ENCODE peak calls at places on chromosomes 7 and 10, in six cellular contexts. One of them, this sample, is unnamed.

GRCh38 chr10:133419211-133419950 is 5.0 kb downstream of the SPRN start:
- DNase-seq in ascending aorta: no peak
- DNase-seq in right atrium auricular region: peak
- DNase-seq in dorsolateral prefrontal cortex: no peak
- DNase-seq in CD4-positive, CD25-positive, alpha-beta regulatory T cell: no peak
- DNase-seq in CD8-positive, alpha-beta T cell: no peak
- DNase-seq in this sample: no peak

GRCh38 chr7:1289681-1290261 is 57.1 kb downstream of the UNCX start:
- DNase-seq in right atrium auricular region: no peak
- DNase-seq in CD8-positive, alpha-beta T cell: no peak
- DNase-seq in dorsolateral prefrontal cortex: peak
- DNase-seq in ascending aorta: no peak
- DNase-seq in CD4-positive, CD25-positive, alpha-beta regulatory T cell: no peak
- DNase-seq in this sample: no peak

GRCh38 chr7:151014950-151015349 is 9.3 kb downstream of the ATG9B start:
- DNase-seq in CD8-positive, alpha-beta T cell: no peak
- DNase-seq in right atrium auricular region: no peak
- DNase-seq in ascending aorta: no peak
- DNase-seq in CD4-positive, CD25-positive, alpha-beta regulatory T cell: peak
- DNase-seq in dorsolateral prefrontal cortex: no peak
- DNase-seq in this sample: peak

GRCh38 chr7:138797715-138798320 is at the start of the genes ATP6V0A4 and TMEM213:
- DNase-seq in CD8-positive, alpha-beta T cell: no peak
- DNase-seq in dorsolateral prefrontal cortex: no peak
- DNase-seq in CD4-positive, CD25-positive, alpha-beta regulatory T cell: no peak
- DNase-seq in right atrium auricular region: no peak
- DNase-seq in ascending aorta: no peak
- DNase-seq in this sample: no peak

GRCh38 chr10:52221937-52222336 is 92.1 kb upstream of the DKK1 start:
- DNase-seq in CD8-positive, alpha-beta T cell: no peak
- DNase-seq in dorsolateral prefrontal cortex: no peak
- DNase-seq in ascending aorta: no peak
- DNase-seq in right atrium auricular region: no peak
- DNase-seq in CD4-positive, CD25-positive, alpha-beta regulatory T cell: no peak
- DNase-seq in this sample: peak

GRCh38 chr7:132061931-132062330 is 505.5 kb upstream of the PODXL start:
- DNase-seq in CD4-positive, CD25-positive, alpha-beta regulatory T cell: no peak
- DNase-seq in CD8-positive, alpha-beta T cell: no peak
- DNase-seq in ascending aorta: no peak
- DNase-seq in dorsolateral prefrontal cortex: no peak
- DNase-seq in right atrium auricular region: no peak
- DNase-seq in this sample: no peak

GRCh38 chr10:52677087-52677486 is 95.5 kb downstream of the MBL2 start:
- DNase-seq in ascending aorta: no peak
- DNase-seq in CD4-positive, CD25-positive, alpha-beta regulatory T cell: no peak
- DNase-seq in dorsolateral prefrontal cortex: no peak
- DNase-seq in right atrium auricular region: no peak
- DNase-seq in CD8-positive, alpha-beta T cell: no peak
- DNase-seq in this sample: no peak

GRCh38 chr10:75841266-75841665 is 409.8 kb downstream of the LRMDA start:
- DNase-seq in CD8-positive, alpha-beta T cell: no peak
- DNase-seq in ascending aorta: no peak
- DNase-seq in dorsolateral prefrontal cortex: no peak
- DNase-seq in CD4-positive, CD25-positive, alpha-beta regulatory T cell: no peak
- DNase-seq in right atrium auricular region: no peak
- DNase-seq in this sample: no peak

GRCh38 chr7:135335628-135336139 is 102.0 kb downstream of the STRA8 start:
- DNase-seq in dorsolateral prefrontal cortex: peak
- DNase-seq in ascending aorta: no peak
- DNase-seq in CD8-positive, alpha-beta T cell: peak
- DNase-seq in CD4-positive, CD25-positive, alpha-beta regulatory T cell: peak
- DNase-seq in right atrium auricular region: no peak
- DNase-seq in this sample: peak

GRCh38 chr10:119237722-119238436 is 30.5 kb downstream of the GRK5 start:
- DNase-seq in CD4-positive, CD25-positive, alpha-beta regulatory T cell: no peak
- DNase-seq in CD8-positive, alpha-beta T cell: no peak
- DNase-seq in ascending aorta: no peak
- DNase-seq in dorsolateral prefrontal cortex: no peak
- DNase-seq in right atrium auricular region: no peak
- DNase-seq in this sample: no peak

GRCh38 chr7:158125721-158126120 is 461.9 kb downstream of the PTPRN2 start:
- DNase-seq in right atrium auricular region: no peak
- DNase-seq in CD8-positive, alpha-beta T cell: no peak
- DNase-seq in ascending aorta: no peak
- DNase-seq in CD4-positive, CD25-positive, alpha-beta regulatory T cell: no peak
- DNase-seq in dorsolateral prefrontal cortex: no peak
- DNase-seq in this sample: no peak

GRCh38 chr10:34538291-34538829 is 276.7 kb downstream of the PARD3 start:
- DNase-seq in right atrium auricular region: no peak
- DNase-seq in ascending aorta: no peak
- DNase-seq in dorsolateral prefrontal cortex: no peak
- DNase-seq in CD8-positive, alpha-beta T cell: no peak
- DNase-seq in CD4-positive, CD25-positive, alpha-beta regulatory T cell: no peak
- DNase-seq in this sample: no peak

GRCh38 chr10:67476201-67476600 is 219.8 kb downstream of the CTNNA3 start:
- DNase-seq in CD4-positive, CD25-positive, alpha-beta regulatory T cell: no peak
- DNase-seq in ascending aorta: no peak
- DNase-seq in dorsolateral prefrontal cortex: no peak
- DNase-seq in right atrium auricular region: no peak
- DNase-seq in CD8-positive, alpha-beta T cell: no peak
- DNase-seq in this sample: no peak

GRCh38 chr7:106127984-106128780 is 16.1 kb upstream of the SYPL1 start:
- DNase-seq in CD4-positive, CD25-positive, alpha-beta regulatory T cell: no peak
- DNase-seq in dorsolateral prefrontal cortex: no peak
- DNase-seq in ascending aorta: no peak
- DNase-seq in right atrium auricular region: no peak
- DNase-seq in CD8-positive, alpha-beta T cell: no peak
- DNase-seq in this sample: no peak

GRCh38 chr7:75737856-75738603 is 711 bp downstream of the HIP1 start:
- DNase-seq in right atrium auricular region: no peak
- DNase-seq in dorsolateral prefrontal cortex: no peak
- DNase-seq in ascending aorta: peak
- DNase-seq in CD8-positive, alpha-beta T cell: no peak
- DNase-seq in CD4-positive, CD25-positive, alpha-beta regulatory T cell: no peak
- DNase-seq in this sample: no peak

GRCh38 chr10:28922127-28922526 is 244.8 kb downstream of the BAMBI start:
- DNase-seq in right atrium auricular region: no peak
- DNase-seq in dorsolateral prefrontal cortex: no peak
- DNase-seq in CD8-positive, alpha-beta T cell: no peak
- DNase-seq in ascending aorta: no peak
- DNase-seq in CD4-positive, CD25-positive, alpha-beta regulatory T cell: no peak
- DNase-seq in this sample: no peak

GRCh38 chr7:137771679-137772078 is 75.1 kb downstream of the DGKI start:
- DNase-seq in CD8-positive, alpha-beta T cell: no peak
- DNase-seq in right atrium auricular region: no peak
- DNase-seq in CD4-positive, CD25-positive, alpha-beta regulatory T cell: no peak
- DNase-seq in ascending aorta: no peak
- DNase-seq in dorsolateral prefrontal cortex: no peak
- DNase-seq in this sample: no peak

GRCh38 chr10:97533888-97534287 is 35.2 kb downstream of the UBTD1 start:
- DNase-seq in ascending aorta: no peak
- DNase-seq in CD8-positive, alpha-beta T cell: no peak
- DNase-seq in right atrium auricular region: no peak
- DNase-seq in dorsolateral prefrontal cortex: no peak
- DNase-seq in CD4-positive, CD25-positive, alpha-beta regulatory T cell: no peak
- DNase-seq in this sample: no peak

GRCh38 chr10:23358357-23358756 is 13.8 kb upstream of the C10orf67 start:
- DNase-seq in dorsolateral prefrontal cortex: no peak
- DNase-seq in right atrium auricular region: no peak
- DNase-seq in CD4-positive, CD25-positive, alpha-beta regulatory T cell: no peak
- DNase-seq in CD8-positive, alpha-beta T cell: no peak
- DNase-seq in ascending aorta: no peak
- DNase-seq in this sample: no peak

GRCh38 chr10:35585903-35586535 is 19.1 kb upstream of the GJD4 start:
- DNase-seq in CD4-positive, CD25-positive, alpha-beta regulatory T cell: no peak
- DNase-seq in right atrium auricular region: no peak
- DNase-seq in dorsolateral prefrontal cortex: no peak
- DNase-seq in CD8-positive, alpha-beta T cell: no peak
- DNase-seq in ascending aorta: no peak
- DNase-seq in this sample: peak

GRCh38 chr10:49761789-49762565 is at the start of gene OGDHL:
- DNase-seq in dorsolateral prefrontal cortex: peak
- DNase-seq in CD4-positive, CD25-positive, alpha-beta regulatory T cell: peak
- DNase-seq in right atrium auricular region: no peak
- DNase-seq in CD8-positive, alpha-beta T cell: peak
- DNase-seq in ascending aorta: no peak
- DNase-seq in this sample: peak

GRCh38 chr10:99758241-99758891 is 24.1 kb upstream of the ABCC2 start:
- DNase-seq in CD8-positive, alpha-beta T cell: no peak
- DNase-seq in dorsolateral prefrontal cortex: no peak
- DNase-seq in ascending aorta: no peak
- DNase-seq in CD4-positive, CD25-positive, alpha-beta regulatory T cell: no peak
- DNase-seq in right atrium auricular region: no peak
- DNase-seq in this sample: no peak

GRCh38 chr10:43968076-43968475 is 319.4 kb upstream of the ZNF32 start:
- DNase-seq in CD4-positive, CD25-positive, alpha-beta regulatory T cell: no peak
- DNase-seq in right atrium auricular region: no peak
- DNase-seq in dorsolateral prefrontal cortex: no peak
- DNase-seq in CD8-positive, alpha-beta T cell: no peak
- DNase-seq in ascending aorta: peak
- DNase-seq in this sample: no peak

GRCh38 chr10:74924251-74924954 is 98.0 kb downstream of the KAT6B start:
- DNase-seq in CD4-positive, CD25-positive, alpha-beta regulatory T cell: no peak
- DNase-seq in CD8-positive, alpha-beta T cell: no peak
- DNase-seq in ascending aorta: no peak
- DNase-seq in dorsolateral prefrontal cortex: no peak
- DNase-seq in right atrium auricular region: no peak
- DNase-seq in this sample: no peak

GRCh38 chr10:988667-989545 is 672 bp downstream of the GTPBP4 start:
- DNase-seq in ascending aorta: no peak
- DNase-seq in right atrium auricular region: no peak
- DNase-seq in CD4-positive, CD25-positive, alpha-beta regulatory T cell: no peak
- DNase-seq in dorsolateral prefrontal cortex: no peak
- DNase-seq in CD8-positive, alpha-beta T cell: no peak
- DNase-seq in this sample: no peak

GRCh38 chr10:46554166-46554781 is 2.2 kb downstream of the GPRIN2 start:
- DNase-seq in ascending aorta: no peak
- DNase-seq in CD8-positive, alpha-beta T cell: peak
- DNase-seq in CD4-positive, CD25-positive, alpha-beta regulatory T cell: no peak
- DNase-seq in right atrium auricular region: no peak
- DNase-seq in dorsolateral prefrontal cortex: no peak
- DNase-seq in this sample: no peak

DNA sequence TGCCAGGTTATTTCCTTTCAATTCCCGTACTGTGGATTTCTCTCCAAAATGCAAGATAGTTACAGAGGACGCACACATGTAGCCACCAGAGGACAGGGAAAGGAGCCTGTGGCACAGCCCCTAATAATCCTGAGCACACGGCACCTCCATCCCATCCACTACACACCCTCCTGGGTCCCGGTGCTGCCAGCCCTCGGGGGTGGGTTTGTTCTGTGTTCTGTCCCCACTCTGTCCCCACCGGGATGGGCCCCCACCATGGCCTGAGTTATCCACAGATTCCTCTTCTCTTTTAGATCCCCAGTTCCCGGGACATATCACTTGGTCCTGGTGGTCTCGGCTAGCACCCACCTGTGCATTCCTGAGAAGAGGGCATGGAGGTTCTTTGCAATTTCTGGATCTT is 196.9 kb upstream of the PPP2R2D start:
- DNase-seq in CD8-positive, alpha-beta T cell: no peak
- DNase-seq in dorsolateral prefrontal cortex: no peak
- DNase-seq in ascending aorta: no peak
- DNase-seq in right atrium auricular region: peak
- DNase-seq in CD4-positive, CD25-positive, alpha-beta regulatory T cell: no peak
- DNase-seq in this sample: no peak
- H3K4me3 ChIP-seq in CD8-positive, alpha-beta T cell: no peak
- H3K4me3 ChIP-seq in dorsolateral prefrontal cortex: no peak
- H3K4me3 ChIP-seq in ascending aorta: no peak
- H3K4me3 ChIP-seq in right atrium auricular region: no peak
- H3K4me3 ChIP-seq in CD4-positive, CD25-positive, alpha-beta regulatory T cell: no peak
- H3K4me3 ChIP-seq in this sample: no peak

DNA sequence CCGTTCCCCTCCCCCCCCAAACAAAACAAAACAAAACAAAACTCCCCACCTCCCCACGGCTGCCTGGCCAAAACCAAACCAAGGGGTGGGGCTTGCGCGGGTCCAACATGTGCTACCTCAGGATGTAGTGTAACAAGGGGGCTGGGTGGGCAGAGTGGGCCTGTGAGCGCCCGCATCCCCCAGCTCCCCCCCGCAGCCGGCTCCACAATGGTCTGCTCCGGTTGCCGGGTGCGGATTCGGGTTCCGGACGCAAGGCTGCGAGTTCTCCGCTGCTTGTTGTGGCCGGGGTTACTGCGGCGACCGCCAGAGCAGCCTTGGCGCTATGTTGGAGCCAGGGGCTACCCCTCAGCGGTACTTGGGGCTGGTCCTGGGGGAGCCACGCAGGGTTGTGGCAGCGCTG is 4.9 kb downstream of the C10orf143 start:
- DNase-seq in dorsolateral prefrontal cortex: no peak
- DNase-seq in CD8-positive, alpha-beta T cell: no peak
- DNase-seq in right atrium auricular region: no peak
- DNase-seq in ascending aorta: no peak
- DNase-seq in CD4-positive, CD25-positive, alpha-beta regulatory T cell: no peak
- DNase-seq in this sample: no peak
- H3K4me3 ChIP-seq in dorsolateral prefrontal cortex: no peak
- H3K4me3 ChIP-seq in CD8-positive, alpha-beta T cell: no peak
- H3K4me3 ChIP-seq in right atrium auricular region: no peak
- H3K4me3 ChIP-seq in ascending aorta: no peak
- H3K4me3 ChIP-seq in CD4-positive, CD25-positive, alpha-beta regulatory T cell: no peak
- H3K4me3 ChIP-seq in this sample: no peak

DNA sequence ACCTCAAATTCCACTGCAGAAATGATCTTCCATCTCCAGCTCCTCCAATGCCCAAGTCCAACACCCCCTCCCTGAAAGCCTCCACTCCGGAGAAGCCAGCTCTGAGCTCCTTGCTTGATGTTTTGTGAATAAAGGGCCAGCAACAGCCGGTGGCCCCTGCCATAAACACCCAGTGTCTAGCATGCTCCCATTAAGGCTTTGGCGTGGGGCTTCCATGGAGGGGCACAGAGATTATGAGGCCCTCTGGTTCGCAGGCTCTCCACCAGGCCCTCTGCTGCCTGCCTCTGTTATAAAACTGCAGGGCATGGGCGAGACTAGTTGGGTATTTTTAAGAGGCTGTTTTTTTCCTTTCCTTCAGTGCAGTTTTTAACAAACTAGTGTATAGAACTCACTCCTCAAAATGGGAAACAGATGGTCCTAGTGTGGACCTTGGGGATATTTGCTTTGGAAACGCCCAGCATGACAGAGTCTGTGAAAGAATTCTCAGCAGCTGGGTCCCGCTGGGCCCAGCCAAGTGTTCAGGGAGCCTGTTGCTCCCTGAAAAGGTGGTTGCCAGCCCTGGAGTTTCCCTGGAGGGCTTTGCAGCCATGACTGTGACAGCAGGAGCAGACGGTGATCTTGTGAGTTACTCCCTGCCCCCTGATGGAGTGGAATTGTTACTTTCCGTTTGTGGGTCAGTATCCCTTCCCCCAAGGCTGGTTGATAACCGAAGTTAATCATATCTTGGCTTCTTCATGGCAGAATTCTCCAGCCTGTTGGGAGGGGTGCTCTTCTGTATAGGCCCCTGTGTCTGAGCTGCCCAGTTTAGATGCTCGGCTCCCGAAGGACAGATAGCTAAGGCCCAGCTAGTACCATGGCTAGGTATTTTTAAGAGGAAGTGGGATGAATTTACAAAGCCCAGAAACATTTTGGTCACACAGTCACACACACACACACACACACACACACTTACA is 278.7 kb upstream of the HABP2 start:
- DNase-seq in dorsolateral prefrontal cortex: no peak
- DNase-seq in CD4-positive, CD25-positive, alpha-beta regulatory T cell: no peak
- DNase-seq in right atrium auricular region: no peak
- DNase-seq in CD8-positive, alpha-beta T cell: no peak
- DNase-seq in ascending aorta: peak
- DNase-seq in this sample: no peak
- H3K4me3 ChIP-seq in dorsolateral prefrontal cortex: no peak
- H3K4me3 ChIP-seq in CD4-positive, CD25-positive, alpha-beta regulatory T cell: no peak
- H3K4me3 ChIP-seq in right atrium auricular region: no peak
- H3K4me3 ChIP-seq in CD8-positive, alpha-beta T cell: no peak
- H3K4me3 ChIP-seq in ascending aorta: no peak
- H3K4me3 ChIP-seq in this sample: no peak

GRCh38 chr10:3482200-3482993 is 302.6 kb downstream of the KLF6 start:
- DNase-seq in ascending aorta: peak
- DNase-seq in right atrium auricular region: peak
- DNase-seq in CD8-positive, alpha-beta T cell: no peak
- DNase-seq in dorsolateral prefrontal cortex: no peak
- DNase-seq in CD4-positive, CD25-positive, alpha-beta regulatory T cell: no peak
- DNase-seq in this sample: peak
- H3K4me3 ChIP-seq in ascending aorta: no peak
- H3K4me3 ChIP-seq in right atrium auricular region: no peak
- H3K4me3 ChIP-seq in CD8-positive, alpha-beta T cell: no peak
- H3K4me3 ChIP-seq in dorsolateral prefrontal cortex: no peak
- H3K4me3 ChIP-seq in CD4-positive, CD25-positive, alpha-beta regulatory T cell: no peak
- H3K4me3 ChIP-seq in this sample: no peak